ENCODE peak calls at places on chromosomes 6 and 20, in four cellular contexts. One of them, this sample, is unnamed.

GRCh38 chr6:106890447-106890846 is 84.1 kb downstream of the CD24 start:
- DNase-seq in brain microvascular endothelial cell: no peak
- DNase-seq in IMR-90: no peak
- DNase-seq in Peyer's patch: no peak
- DNase-seq in this sample: no peak

GRCh38 chr6:37218501-37218900 is 39.1 kb upstream of the TBC1D22B start:
- DNase-seq in Peyer's patch: no peak
- DNase-seq in IMR-90: no peak
- DNase-seq in brain microvascular endothelial cell: no peak
- DNase-seq in this sample: no peak

GRCh38 chr20:62425281-62426058 is 1.9 kb downstream of the RBBP8NL start:
- DNase-seq in IMR-90: no peak
- DNase-seq in Peyer's patch: no peak
- DNase-seq in brain microvascular endothelial cell: no peak
- DNase-seq in this sample: no peak

GRCh38 chr6:155030148-155030720 is 35.1 kb downstream of the TIAM2 start:
- DNase-seq in brain microvascular endothelial cell: no peak
- DNase-seq in Peyer's patch: no peak
- DNase-seq in IMR-90: no peak
- DNase-seq in this sample: no peak

GRCh38 chr6:143125455-143125854 is 64.8 kb downstream of the AIG1 start:
- DNase-seq in Peyer's patch: no peak
- DNase-seq in IMR-90: no peak
- DNase-seq in brain microvascular endothelial cell: peak; percentile 65
- DNase-seq in this sample: no peak

GRCh38 chr20:45337367-45338120 is 10.7 kb downstream of the SDC4 start:
- DNase-seq in IMR-90: peak; percentile 94
- DNase-seq in brain microvascular endothelial cell: peak; percentile 91
- DNase-seq in Peyer's patch: no peak
- DNase-seq in this sample: peak; percentile 54

GRCh38 chr6:72519871-72520270 is 102.0 kb upstream of the KCNQ5 start:
- DNase-seq in IMR-90: no peak
- DNase-seq in Peyer's patch: no peak
- DNase-seq in brain microvascular endothelial cell: no peak
- DNase-seq in this sample: no peak

GRCh38 chr6:22873531-22874136 is 304.3 kb downstream of the HDGFL1 start:
- DNase-seq in Peyer's patch: no peak
- DNase-seq in brain microvascular endothelial cell: no peak
- DNase-seq in IMR-90: peak; percentile 71
- DNase-seq in this sample: no peak

GRCh38 chr6:157089258-157089657 is 234.1 kb downstream of the TMEM242 start:
- DNase-seq in brain microvascular endothelial cell: peak; percentile 82
- DNase-seq in IMR-90: peak; percentile 60
- DNase-seq in Peyer's patch: no peak
- DNase-seq in this sample: no peak

GRCh38 chr20:34773726-34774125 is 51.7 kb downstream of the NCOA6 start:
- DNase-seq in Peyer's patch: no peak
- DNase-seq in brain microvascular endothelial cell: no peak
- DNase-seq in IMR-90: no peak
- DNase-seq in this sample: no peak

GRCh38 chr6:113351183-113351834 is 505.8 kb upstream of the MARCKS start:
- DNase-seq in IMR-90: peak; percentile 83
- DNase-seq in brain microvascular endothelial cell: peak; percentile 59
- DNase-seq in Peyer's patch: no peak
- DNase-seq in this sample: no peak

GRCh38 chr6:836276-836853 is 143.4 kb upstream of the EXOC2 start:
- DNase-seq in Peyer's patch: no peak
- DNase-seq in IMR-90: no peak
- DNase-seq in brain microvascular endothelial cell: no peak
- DNase-seq in this sample: no peak

GRCh38 chr6:132005177-132005576 is 54.0 kb upstream of the CCN2 start:
- DNase-seq in IMR-90: no peak
- DNase-seq in Peyer's patch: no peak
- DNase-seq in brain microvascular endothelial cell: no peak
- DNase-seq in this sample: no peak

GRCh38 chr6:17907467-17908229 is 79.8 kb downstream of the KIF13A start:
- DNase-seq in Peyer's patch: peak; percentile 20
- DNase-seq in IMR-90: peak; percentile 100
- DNase-seq in brain microvascular endothelial cell: peak; percentile 96
- DNase-seq in this sample: peak; percentile 59

GRCh38 chr6:6581014-6581413 is 7.5 kb upstream of the LY86 start:
- DNase-seq in Peyer's patch: no peak
- DNase-seq in IMR-90: no peak
- DNase-seq in brain microvascular endothelial cell: no peak
- DNase-seq in this sample: no peak

GRCh38 chr6:6575143-6575542 is 13.4 kb upstream of the LY86 start:
- DNase-seq in brain microvascular endothelial cell: no peak
- DNase-seq in Peyer's patch: no peak
- DNase-seq in IMR-90: no peak
- DNase-seq in this sample: no peak

GRCh38 chr6:6582111-6582510 is 6.4 kb upstream of the LY86 start:
- DNase-seq in Peyer's patch: no peak
- DNase-seq in brain microvascular endothelial cell: no peak
- DNase-seq in IMR-90: no peak
- DNase-seq in this sample: no peak

GRCh38 chr6:6580225-6580870 is 8.2 kb upstream of the LY86 start:
- DNase-seq in brain microvascular endothelial cell: no peak
- DNase-seq in IMR-90: no peak
- DNase-seq in Peyer's patch: no peak
- DNase-seq in this sample: no peak

DNA sequence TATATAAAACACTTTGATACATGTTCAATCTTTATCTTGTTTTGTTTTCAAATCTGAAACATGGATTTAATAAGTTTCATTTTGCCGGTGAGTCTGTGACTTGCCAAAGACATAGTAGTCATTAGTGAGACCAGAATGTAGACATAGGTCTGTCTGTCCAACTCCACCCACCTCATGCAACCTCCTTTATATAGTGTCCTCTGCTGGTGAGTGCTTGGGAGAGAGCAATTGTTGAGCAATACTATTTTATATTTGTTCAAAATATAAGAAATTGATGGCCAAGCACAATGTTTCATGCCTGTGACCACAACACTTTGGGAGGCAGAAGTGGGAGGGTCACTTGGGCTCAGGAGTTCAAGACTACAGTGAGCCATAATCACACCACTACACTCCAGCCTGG is 10.8 kb upstream of the LY86 start:
- DNase-seq in brain microvascular endothelial cell: no peak
- DNase-seq in Peyer's patch: no peak
- DNase-seq in IMR-90: no peak
- DNase-seq in this sample: no peak
- H3K36me3 ChIP-seq in brain microvascular endothelial cell: no peaks in the 10 kb centered on the region
- H3K36me3 ChIP-seq in Peyer's patch: no peaks in the 10 kb centered on the region
- H3K36me3 ChIP-seq in IMR-90: no peaks in the 10 kb centered on the region
- H3K36me3 ChIP-seq in this sample: no peaks in the 10 kb centered on the region

DNA sequence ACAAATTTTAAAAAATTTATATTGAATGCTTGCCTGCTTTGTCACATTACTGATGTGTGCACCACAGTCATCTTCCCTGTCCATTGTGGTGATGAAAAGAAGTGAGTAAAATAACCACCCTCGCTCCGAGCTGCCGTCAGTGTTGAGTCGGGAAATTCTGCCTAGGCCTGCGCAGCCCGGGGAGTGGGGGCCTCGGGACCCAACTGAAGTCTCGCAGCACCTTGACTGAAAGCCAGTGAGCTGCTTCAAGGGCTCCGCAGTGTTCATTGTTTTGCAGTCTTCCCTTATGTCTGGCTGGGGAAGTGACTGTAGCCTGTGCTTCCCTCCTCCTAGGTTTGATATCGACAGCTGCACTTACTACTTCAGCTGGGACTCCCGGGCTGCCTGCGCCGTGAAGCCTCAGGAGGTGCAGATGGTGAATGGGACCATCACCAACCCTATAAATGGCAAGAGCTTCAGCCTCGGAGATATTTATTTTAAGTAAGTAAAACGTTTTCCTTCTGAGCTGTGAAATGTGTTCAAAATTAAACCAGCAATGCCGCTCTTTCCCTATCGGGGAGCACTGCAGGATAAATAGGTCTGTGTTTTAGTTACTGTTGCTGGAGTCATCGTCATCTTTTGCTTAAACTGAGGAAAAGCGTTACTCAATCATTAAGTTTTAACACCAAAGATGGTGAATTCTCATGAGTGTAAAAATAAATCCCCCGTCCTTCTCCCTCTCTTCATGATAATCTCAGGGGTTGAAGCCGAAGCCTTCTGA is 32.7 kb upstream of the SLC22A1 start:
- DNase-seq in Peyer's patch: no peak
- DNase-seq in brain microvascular endothelial cell: no peak
- DNase-seq in IMR-90: no peak
- DNase-seq in this sample: no peak
- H3K36me3 ChIP-seq in Peyer's patch: peaks cover 91% of the 10 kb centered on the region
- H3K36me3 ChIP-seq in brain microvascular endothelial cell: peaks cover 73% of the 10 kb centered on the region
- H3K36me3 ChIP-seq in IMR-90: peaks cover 75% of the 10 kb centered on the region
- H3K36me3 ChIP-seq in this sample: peaks cover 3% of the 10 kb centered on the region

DNA sequence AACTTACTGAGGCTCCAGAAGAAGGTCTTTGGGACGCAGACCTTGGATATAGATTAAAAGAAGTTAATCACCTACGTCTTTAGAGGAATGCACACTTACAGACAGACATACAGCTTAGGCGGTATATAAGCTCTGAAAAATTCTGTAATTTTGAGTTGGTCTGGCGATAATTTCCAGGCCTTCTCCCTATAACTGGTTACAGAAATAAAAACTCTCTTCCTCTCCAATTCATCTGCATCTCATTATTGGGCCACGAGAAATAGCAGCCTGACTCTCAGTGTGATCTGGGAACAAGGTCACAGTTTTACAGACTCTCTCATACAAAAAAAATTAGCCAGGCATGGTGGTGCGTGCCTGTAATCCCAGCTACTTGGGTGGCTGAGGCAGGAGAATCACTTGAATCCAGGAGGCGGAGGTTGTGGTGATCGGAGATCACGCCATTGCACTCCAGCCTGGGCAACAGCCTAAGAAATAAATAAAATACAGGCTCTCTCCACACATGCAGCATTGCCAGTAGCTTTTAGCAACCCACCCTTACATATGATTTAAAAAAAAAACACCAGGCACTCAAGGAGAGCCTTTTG is 4.7 kb downstream of the ZBTB24 start:
- DNase-seq in IMR-90: no peak
- DNase-seq in Peyer's patch: no peak
- DNase-seq in brain microvascular endothelial cell: no peak
- DNase-seq in this sample: no peak
- H3K36me3 ChIP-seq in IMR-90: peaks cover 25% of the 10 kb centered on the region
- H3K36me3 ChIP-seq in Peyer's patch: peaks cover 48% of the 10 kb centered on the region
- H3K36me3 ChIP-seq in brain microvascular endothelial cell: peaks cover 36% of the 10 kb centered on the region
- H3K36me3 ChIP-seq in this sample: peaks cover 7% of the 10 kb centered on the region

DNA sequence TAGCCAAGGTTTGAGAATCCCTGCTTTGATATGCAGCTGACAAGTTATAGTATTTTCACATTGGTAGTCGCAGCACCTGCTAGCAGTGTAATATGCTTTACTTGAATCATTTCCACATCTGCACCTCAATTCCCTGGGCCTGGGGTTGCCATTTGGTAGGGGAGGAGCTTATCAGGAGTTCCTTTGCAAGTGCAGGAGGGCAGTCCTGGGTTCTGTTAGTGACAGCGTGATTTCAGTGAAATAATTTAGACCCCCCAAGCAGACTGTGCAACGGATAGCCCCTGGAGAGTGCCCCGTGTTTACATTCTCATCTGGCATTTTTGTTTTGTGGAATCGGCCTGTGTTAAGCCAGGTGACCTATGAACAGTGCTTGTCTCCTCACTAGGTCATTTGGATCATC is 6.0 kb downstream of the RAB5IF start:
- DNase-seq in brain microvascular endothelial cell: no peak
- DNase-seq in IMR-90: no peak
- DNase-seq in Peyer's patch: no peak
- DNase-seq in this sample: no peak
- H3K36me3 ChIP-seq in brain microvascular endothelial cell: peaks cover 58% of the 10 kb centered on the region
- H3K36me3 ChIP-seq in IMR-90: peaks cover 52% of the 10 kb centered on the region
- H3K36me3 ChIP-seq in Peyer's patch: peaks cover 77% of the 10 kb centered on the region
- H3K36me3 ChIP-seq in this sample: peaks cover 4% of the 10 kb centered on the region

GRCh38 chr20:51175156-51175555 is 152.2 kb upstream of the KCNG1 start:
- DNase-seq in Peyer's patch: no peak
- DNase-seq in brain microvascular endothelial cell: no peak
- DNase-seq in IMR-90: no peak
- DNase-seq in this sample: no peak
- H3K36me3 ChIP-seq in Peyer's patch: no peaks in the 10 kb centered on the region
- H3K36me3 ChIP-seq in brain microvascular endothelial cell: no peaks in the 10 kb centered on the region
- H3K36me3 ChIP-seq in IMR-90: no peaks in the 10 kb centered on the region
- H3K36me3 ChIP-seq in this sample: no peaks in the 10 kb centered on the region

GRCh38 chr20:22682381-22682780 is 98.0 kb upstream of the FOXA2 start:
- DNase-seq in brain microvascular endothelial cell: no peak
- DNase-seq in Peyer's patch: no peak
- DNase-seq in IMR-90: no peak
- DNase-seq in this sample: no peak
- H3K36me3 ChIP-seq in brain microvascular endothelial cell: no peaks in the 10 kb centered on the region
- H3K36me3 ChIP-seq in Peyer's patch: no peaks in the 10 kb centered on the region
- H3K36me3 ChIP-seq in IMR-90: no peaks in the 10 kb centered on the region
- H3K36me3 ChIP-seq in this sample: no peaks in the 10 kb centered on the region

GRCh38 chr6:147506704-147507114 is 1.8 kb upstream of the SAMD5 start:
- DNase-seq in brain microvascular endothelial cell: peak; percentile 49
- DNase-seq in Peyer's patch: no peak
- DNase-seq in IMR-90: peak; percentile 45
- DNase-seq in this sample: peak; percentile 87

GRCh38 chr6:147504848-147505247 is 3.6 kb upstream of the SAMD5 start:
- DNase-seq in Peyer's patch: no peak
- DNase-seq in brain microvascular endothelial cell: no peak
- DNase-seq in IMR-90: no peak
- DNase-seq in this sample: no peak

GRCh38 chr6:147507162-147508072 is 1.1 kb upstream of the SAMD5 start:
- DNase-seq in brain microvascular endothelial cell: peak; percentile 16
- DNase-seq in Peyer's patch: no peak
- DNase-seq in IMR-90: no peak
- DNase-seq in this sample: peak; percentile 47

GRCh38 chr6:147508073-147508870 is at the start of gene SAMD5:
- DNase-seq in brain microvascular endothelial cell: peak; percentile 40
- DNase-seq in Peyer's patch: no peak
- DNase-seq in IMR-90: peak; percentile 68
- DNase-seq in this sample: peak; percentile 78

DNA sequence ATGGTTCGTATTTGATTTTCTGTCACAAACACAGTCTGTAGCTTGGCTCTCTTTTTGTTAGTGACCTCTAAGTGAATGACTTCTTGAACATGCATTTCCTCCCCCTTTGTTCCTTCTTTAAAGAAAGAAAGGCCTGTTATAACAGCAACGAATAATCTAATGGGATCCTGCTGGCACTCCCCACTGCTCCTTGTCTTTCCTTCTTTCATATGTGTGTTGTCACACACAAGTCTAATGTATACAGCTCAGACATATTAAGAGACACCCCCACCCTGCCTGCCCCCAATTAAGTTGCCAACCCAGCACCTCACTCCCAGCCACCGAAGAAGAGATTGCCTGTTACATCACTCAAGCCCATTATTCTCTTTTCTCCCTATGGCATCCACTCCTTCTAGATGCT is 4.9 kb upstream of the SAMD5 start:
- DNase-seq in brain microvascular endothelial cell: no peak
- DNase-seq in IMR-90: no peak
- DNase-seq in Peyer's patch: no peak
- DNase-seq in this sample: no peak
- H3K36me3 ChIP-seq in brain microvascular endothelial cell: no peaks in the 10 kb centered on the region
- H3K36me3 ChIP-seq in IMR-90: no peaks in the 10 kb centered on the region
- H3K36me3 ChIP-seq in Peyer's patch: no peaks in the 10 kb centered on the region
- H3K36me3 ChIP-seq in this sample: no peaks in the 10 kb centered on the region